ENCODE peak calls at places on chromosomes 13 and 19, in nine cellular contexts. R, K, B, W, V, P, H, F and T are unnamed samples.

GRCh38 chr19:10288662-10289166 is 1.0 kb upstream of the ICAM5 start:
- DNase-seq in V (peak), B (no peak), F (peak), K (no peak), W (no peak), H (no peak), P (no peak), R (peak), T (no peak)

GRCh38 chr13:40130871-40131636 is 475.6 kb downstream of the COG6 start:
- DNase-seq in K (no peak), F (no peak), V (no peak), H (no peak), P (no peak), B (no peak), W (no peak), R (no peak), T (no peak)

GRCh38 chr13:80562423-80562822 is 221.5 kb upstream of the SPRY2 start:
- DNase-seq in B (no peak), W (no peak), P (no peak), K (no peak), F (no peak), H (no peak), R (no peak), V (no peak), T (no peak)

GRCh38 chr13:28324181-28324789 is 170.6 kb downstream of the FLT1 start:
- DNase-seq in V (peak), K (no peak), W (no peak), B (no peak), F (peak), P (peak), R (peak), H (peak), T (peak)

GRCh38 chr13:73849292-73849691 is 284.9 kb downstream of the KLF12 start:
- DNase-seq in V (peak), W (no peak), H (no peak), R (peak), K (no peak), B (no peak), F (no peak), P (no peak), T (no peak)

GRCh38 chr13:111319521-111319920 is 921 bp upstream of the TEX29 start:
- DNase-seq in W (no peak), R (no peak), H (no peak), F (no peak), P (no peak), B (no peak), V (no peak), K (no peak), T (no peak)

GRCh38 chr13:48144413-48145035 is 49.6 kb upstream of the MED4 start:
- DNase-seq in F (no peak), K (no peak), H (peak), V (no peak), B (no peak), W (no peak), P (no peak), R (no peak), T (no peak)

GRCh38 chr19:56566904-56567273 is 379 bp upstream of the ZNF470 start:
- DNase-seq in F (peak), K (no peak), P (peak), W (no peak), B (no peak), R (peak), H (peak), V (no peak), T (peak)

GRCh38 chr19:45428385-45429231 is 4.9 kb upstream of the ERCC1 start:
- DNase-seq in B (no peak), F (no peak), V (peak), K (no peak), R (no peak), W (no peak), H (peak), P (peak), T (no peak)

GRCh38 chr19:3034194-3034844 is 5.2 kb upstream of the TLE2 start:
- DNase-seq in B (no peak), R (peak), K (no peak), F (no peak), V (no peak), H (no peak), P (no peak), W (peak), T (no peak)

GRCh38 chr13:98910501-98910951 is 67.3 kb downstream of the DOCK9 start:
- DNase-seq in V (peak), W (no peak), B (no peak), P (peak), R (peak), K (no peak), F (no peak), H (peak), T (no peak)

GRCh38 chr13:113048766-113049165 is 56.8 kb upstream of the F7 start:
- DNase-seq in V (no peak), R (no peak), B (no peak), W (no peak), P (no peak), K (no peak), H (no peak), F (no peak), T (no peak)

GRCh38 chr19:27894906-27895754 is 1317.8 kb downstream of the UQCRFS1 start:
- DNase-seq in F (no peak), W (no peak), B (no peak), V (no peak), P (no peak), K (no peak), H (no peak), R (no peak), T (no peak)

GRCh38 chr13:41052441-41052840 is 8.9 kb upstream of the WBP4 start:
- DNase-seq in H (no peak), R (no peak), K (no peak), W (no peak), V (no peak), B (no peak), F (no peak), P (no peak), T (no peak)

GRCh38 chr13:45333973-45334922 is 6.7 kb downstream of the TPT1 start:
- DNase-seq in R (peak), B (peak), H (no peak), V (no peak), F (no peak), W (no peak), K (no peak), P (no peak), T (no peak)

GRCh38 chr13:109743706-109744453 is 42.5 kb downstream of the IRS2 start:
- DNase-seq in W (peak), H (no peak), K (no peak), F (no peak), P (peak), R (peak), B (peak), V (peak), T (peak)

GRCh38 chr13:100388923-100389322 is 199.7 kb downstream of the GGACT start:
- DNase-seq in R (no peak), F (no peak), V (no peak), K (no peak), P (no peak), B (no peak), H (no peak), W (no peak), T (no peak)

GRCh38 chr13:80454245-80454644 is 113.3 kb upstream of the SPRY2 start:
- DNase-seq in P (no peak), H (no peak), R (no peak), V (peak), F (no peak), K (no peak), W (no peak), B (no peak), T (no peak)

GRCh38 chr13:63731896-63732295 is 2316.2 kb upstream of the PCDH20 start:
- DNase-seq in B (no peak), R (no peak), P (no peak), F (no peak), W (no peak), V (no peak), H (no peak), K (no peak), T (peak)

GRCh38 chr13:75760182-75760981 is 124.3 kb downstream of the LMO7 start:
- DNase-seq in H (peak), R (no peak), F (peak), V (no peak), P (no peak), W (no peak), B (no peak), K (no peak), T (no peak)

GRCh38 chr19:15180451-15181390 is 20.1 kb downstream of the NOTCH3 start:
- DNase-seq in F (no peak), R (no peak), W (no peak), K (no peak), B (no peak), V (no peak), P (no peak), H (peak), T (no peak)

GRCh38 chr19:49362926-49363264 is 679 bp upstream of the TEAD2 start:
- DNase-seq in R (no peak), K (no peak), F (no peak), B (no peak), V (peak), W (no peak), H (peak), P (no peak), T (no peak)

GRCh38 chr19:18417250-18418033 is 1.8 kb upstream of the SSBP4 start:
- DNase-seq in V (peak), B (no peak), W (no peak), R (peak), P (no peak), H (peak), K (no peak), F (peak), T (no peak)

GRCh38 chr13:99057310-99057975 is 79.6 kb upstream of the DOCK9 start:
- DNase-seq in W (no peak), V (no peak), K (no peak), P (no peak), H (no peak), B (no peak), F (no peak), R (no peak), T (no peak)

GRCh38 chr19:19652482-19653295 is 9.2 kb upstream of the GMIP start:
- DNase-seq in W (no peak), K (no peak), R (no peak), H (no peak), B (no peak), F (no peak), P (no peak), V (peak), T (no peak)

GRCh38 chr19:48487944-48488343 is 18.8 kb downstream of the CYTH2 start:
- DNase-seq in H (peak), K (peak), P (peak), R (peak), W (no peak), F (no peak), V (peak), B (no peak), T (peak)

GRCh38 chr19:57106646-57107235 is 13.0 kb upstream of the USP29 start:
- DNase-seq in H (no peak), V (no peak), P (no peak), W (no peak), F (no peak), K (no peak), R (no peak), B (no peak), T (no peak)

GRCh38 chr19:7145494-7145893 is 76.0 kb downstream of the ZNF557 start:
- DNase-seq in W (no peak), B (no peak), R (no peak), P (no peak), K (no peak), H (no peak), V (no peak), F (no peak), T (no peak)

GRCh38 chr13:98199480-98199879 is 22.4 kb upstream of the RNF113B start:
- DNase-seq in H (no peak), F (no peak), K (no peak), R (no peak), B (no peak), W (no peak), P (no peak), V (no peak), T (no peak)

GRCh38 chr19:5448374-5448773 is 6.8 kb upstream of the ZNRF4 start:
- DNase-seq in F (no peak), R (no peak), H (no peak), B (no peak), V (no peak), P (no peak), K (no peak), W (no peak), T (no peak)

GRCh38 chr19:7852851-7853759 is 21.1 kb downstream of the PRR36 start:
- DNase-seq in R (no peak), V (peak), P (peak), B (peak), F (peak), H (peak), K (no peak), W (no peak), T (no peak)

GRCh38 chr19:52464798-52465470 is 11.6 kb downstream of the ZNF578 start:
- DNase-seq in F (no peak), W (no peak), P (no peak), V (no peak), K (no peak), B (no peak), H (no peak), R (no peak), T (no peak)

GRCh38 chr13:51728972-51729371 is 75.0 kb downstream of the DHRS12 start:
- DNase-seq in K (no peak), P (no peak), V (peak), W (peak), H (no peak), F (no peak), B (no peak), R (peak), T (no peak)